ENCODE peak calls at places on chromosome 10, in eight cellular contexts. D, H, T, I, V, J, Y and O are unnamed samples.

GRCh38 chr10:132185601-132186487 is 904 bp upstream of the DPYSL4 start:
- DNase-seq in D (no peak), H (peak), T (peak), I (no peak), V (no peak), J (no peak), Y (no peak), O (no peak)

GRCh38 chr10:62031522-62031921 is 130.0 kb downstream of the ARID5B start:
- DNase-seq in D (no peak), H (no peak), T (no peak), I (no peak), V (no peak), J (no peak), Y (no peak), O (no peak)

GRCh38 chr10:119246862-119247549 is 39.6 kb downstream of the GRK5 start:
- DNase-seq in D (no peak), H (no peak), T (no peak), I (no peak), V (no peak), J (no peak), Y (peak), O (no peak)

GRCh38 chr10:119203006-119203405 is 4.4 kb upstream of the GRK5 start:
- DNase-seq in D (no peak), H (no peak), T (no peak), I (peak), V (no peak), J (no peak), Y (no peak), O (peak)

GRCh38 chr10:26509311-26509710 is 71.2 kb downstream of the APBB1IP start:
- DNase-seq in D (no peak), H (no peak), T (no peak), I (no peak), V (no peak), J (no peak), Y (no peak), O (no peak)

GRCh38 chr10:112307631-112308502 is 24.7 kb downstream of the TECTB start:
- DNase-seq in D (no peak), H (peak), T (peak), I (no peak), V (peak), J (peak), Y (peak), O (peak)

GRCh38 chr10:130027716-130028464 is 63.8 kb upstream of the EBF3 start:
- DNase-seq in D (no peak), H (no peak), T (no peak), I (no peak), V (no peak), J (no peak), Y (no peak), O (peak)

GRCh38 chr10:101840102-101840684 is 3.4 kb downstream of the KCNIP2 start:
- DNase-seq in D (no peak), H (no peak), T (no peak), I (no peak), V (no peak), J (no peak), Y (no peak), O (no peak)

GRCh38 chr10:100741386-100742066 is 3.9 kb upstream of the PAX2 start:
- DNase-seq in D (no peak), H (no peak), T (no peak), I (no peak), V (no peak), J (no peak), Y (no peak), O (no peak)

GRCh38 chr10:51074238-51075028 is at the start of gene PRKG1:
- DNase-seq in D (peak), H (peak), T (no peak), I (peak), V (peak), J (no peak), Y (peak), O (peak)

GRCh38 chr10:61464461-61465215 is 11.5 kb upstream of the TMEM26 start:
- DNase-seq in D (no peak), H (no peak), T (no peak), I (no peak), V (no peak), J (no peak), Y (no peak), O (no peak)

GRCh38 chr10:118968071-118968470 is 61.4 kb upstream of the NANOS1 start:
- DNase-seq in D (no peak), H (no peak), T (no peak), I (no peak), V (no peak), J (no peak), Y (no peak), O (no peak)

GRCh38 chr10:133354672-133355240 is 3.1 kb downstream of the FUOM start:
- DNase-seq in D (no peak), H (no peak), T (no peak), I (peak), V (no peak), J (no peak), Y (no peak), O (no peak)

GRCh38 chr10:74310652-74311257 is 159.7 kb downstream of the ADK start:
- DNase-seq in D (no peak), H (no peak), T (no peak), I (no peak), V (no peak), J (no peak), Y (no peak), O (no peak)

GRCh38 chr10:119542990-119543813 is 683 bp upstream of the RGS10 start:
- DNase-seq in D (peak), H (peak), T (no peak), I (peak), V (peak), J (peak), Y (peak), O (peak)

GRCh38 chr10:6558759-6559429 is 21.2 kb downstream of the PRKCQ start:
- DNase-seq in D (no peak), H (no peak), T (no peak), I (no peak), V (no peak), J (no peak), Y (no peak), O (no peak)

GRCh38 chr10:132942101-132942739 is at the start of gene CFAP46:
- DNase-seq in D (peak), H (peak), T (peak), I (no peak), V (peak), J (no peak), Y (peak), O (no peak)

GRCh38 chr10:44860811-44861751 is 50.1 kb upstream of the TMEM72 start:
- DNase-seq in D (no peak), H (peak), T (no peak), I (peak), V (no peak), J (no peak), Y (peak), O (peak)

GRCh38 chr10:131810036-131810804 is 90.6 kb upstream of the PPP2R2D start:
- DNase-seq in D (no peak), H (peak), T (no peak), I (peak), V (no peak), J (no peak), Y (no peak), O (no peak)

GRCh38 chr10:101032637-101033201 is 1.7 kb downstream of the SFXN3 start:
- DNase-seq in D (peak), H (peak), T (peak), I (peak), V (no peak), J (peak), Y (peak), O (peak)

GRCh38 chr10:57222603-57223002 is 861.5 kb upstream of the ZWINT start:
- DNase-seq in D (no peak), H (no peak), T (no peak), I (no peak), V (no peak), J (no peak), Y (no peak), O (no peak)

GRCh38 chr10:124244256-124244877 is 151.0 kb upstream of the CHST15 start:
- DNase-seq in D (no peak), H (peak), T (no peak), I (peak), V (no peak), J (no peak), Y (no peak), O (no peak)

GRCh38 chr10:32582946-32583345 is 137.0 kb downstream of the CCDC7 start:
- DNase-seq in D (no peak), H (no peak), T (no peak), I (no peak), V (no peak), J (no peak), Y (no peak), O (no peak)

GRCh38 chr10:17059197-17059688 is 70.4 kb downstream of the CUBN start:
- DNase-seq in D (no peak), H (no peak), T (no peak), I (no peak), V (no peak), J (no peak), Y (no peak), O (peak)

DNA sequence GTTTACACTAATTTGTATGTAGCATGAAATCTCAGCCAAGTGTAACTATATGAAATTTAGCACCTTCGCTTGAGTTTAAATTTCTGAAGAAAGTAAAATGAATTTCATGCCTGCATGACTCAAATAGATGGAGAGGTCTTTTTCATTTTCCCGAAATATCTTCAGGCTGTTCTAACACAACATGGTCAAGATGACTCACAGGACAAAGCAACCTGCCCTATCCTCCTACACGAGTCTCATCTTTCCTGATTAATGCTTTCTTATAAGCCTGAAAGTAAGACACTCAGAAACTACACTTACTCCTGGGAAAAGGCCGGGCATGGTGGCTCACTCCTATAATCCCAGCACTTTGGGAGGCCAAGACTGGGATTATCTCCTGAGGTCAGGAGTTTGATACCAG is 41.2 kb downstream of the CH25H start:
- DNase-seq in D (no peak), H (no peak), T (no peak), I (no peak), V (no peak), J (no peak), Y (no peak), O (no peak)
- TF ChIP-seq POLR2A in D (no peak), H (no peak), T (no peak), I (no peak), V (no peak), J (no peak), Y (no peak), O (no peak)

GRCh38 chr10:110210663-110211454 is 3.5 kb downstream of the MXI1 start:
- DNase-seq in D (peak), H (peak), T (peak), I (peak), V (peak), J (peak), Y (peak), O (peak)
- TF ChIP-seq POLR2A in D (peak), H (no peak), T (peak), I (peak), V (no peak), J (peak), Y (no peak), O (no peak)

GRCh38 chr10:27998954-27999275 is at the start of gene ODAD2:
- DNase-seq in D (no peak), H (no peak), T (no peak), I (no peak), V (peak), J (no peak), Y (no peak), O (no peak)
- TF ChIP-seq POLR2A in D (no peak), H (no peak), T (no peak), I (no peak), V (no peak), J (no peak), Y (no peak), O (no peak)

GRCh38 chr10:13337827-13338196 is 10.3 kb downstream of the SEPHS1 start:
- DNase-seq in D (no peak), H (no peak), T (no peak), I (no peak), V (no peak), J (no peak), Y (no peak), O (no peak)
- TF ChIP-seq POLR2A in D (no peak), H (no peak), T (no peak), I (no peak), V (no peak), J (no peak), Y (no peak), O (no peak)

GRCh38 chr10:78526347-78526746 is 492.7 kb downstream of the RPS24 start:
- DNase-seq in D (no peak), H (no peak), T (no peak), I (no peak), V (no peak), J (no peak), Y (no peak), O (no peak)

GRCh38 chr10:78524941-78525340 is 491.3 kb downstream of the RPS24 start:
- DNase-seq in D (no peak), H (no peak), T (no peak), I (no peak), V (no peak), J (no peak), Y (no peak), O (no peak)

GRCh38 chr10:78527296-78527695 is 493.6 kb downstream of the RPS24 start:
- DNase-seq in D (no peak), H (no peak), T (no peak), I (no peak), V (no peak), J (no peak), Y (no peak), O (no peak)

GRCh38 chr10:78523453-78523852 is 489.8 kb downstream of the RPS24 start:
- DNase-seq in D (no peak), H (no peak), T (no peak), I (no peak), V (no peak), J (no peak), Y (no peak), O (no peak)

GRCh38 chr10:78524342-78524741 is 490.7 kb downstream of the RPS24 start:
- DNase-seq in D (no peak), H (no peak), T (no peak), I (no peak), V (no peak), J (no peak), Y (no peak), O (no peak)
- TF ChIP-seq POLR2A in D (no peak), H (no peak), T (no peak), I (no peak), V (no peak), J (no peak), Y (no peak), O (no peak)